ENCODE peak calls at places on chromosomes 6 and 20, in seven cellular contexts. C is GM10248; B is cardiac fibroblast; K is ELR; L is CD8-positive, alpha-beta memory T cell; H is GM23248; T is H54. R is an unnamed sample.

GRCh38 chr6:21375206-21375605 is 218.3 kb upstream of the SOX4 start:
- DNase-seq in C (peak), B (no peak), K (no peak), L (no peak), H (no peak), T (no peak), R (peak)

GRCh38 chr20:38534756-38535155 is 46.2 kb upstream of the ADIG start:
- DNase-seq in C (no peak), B (no peak), K (no peak), L (no peak), H (no peak), T (no peak), R (no peak)

GRCh38 chr6:8645212-8645611 is 209.9 kb upstream of the SLC35B3 start:
- DNase-seq in C (no peak), B (no peak), K (no peak), L (no peak), H (no peak), T (no peak), R (no peak)

GRCh38 chr6:169092375-169092774 is 161.3 kb downstream of the THBS2 start:
- DNase-seq in C (no peak), B (peak), K (no peak), L (no peak), H (peak), T (no peak), R (no peak)

GRCh38 chr20:61976650-61977332 is 88.9 kb downstream of the TAF4 start:
- DNase-seq in C (no peak), B (no peak), K (no peak), L (no peak), H (no peak), T (no peak), R (no peak)

GRCh38 chr6:131917318-131917717 is 33.9 kb downstream of the CCN2 start:
- DNase-seq in C (no peak), B (no peak), K (no peak), L (no peak), H (peak), T (no peak), R (no peak)

GRCh38 chr6:50707652-50708325 is 5.5 kb upstream of the TFAP2D start:
- DNase-seq in C (no peak), B (peak), K (no peak), L (no peak), H (no peak), T (no peak), R (no peak)

GRCh38 chr6:44093750-44094402 is 33.4 kb downstream of the MRPL14 start:
- DNase-seq in C (no peak), B (no peak), K (no peak), L (no peak), H (no peak), T (no peak), R (no peak)

GRCh38 chr6:86706449-86706848 is 230.9 kb upstream of the HTR1E start:
- DNase-seq in C (no peak), B (no peak), K (no peak), L (no peak), H (no peak), T (no peak), R (peak)